ENCODE peak calls at places on chromosomes 4 and X, in four cellular contexts. L is K562, G is cardiac muscle cell, Y is heart right ventricle. T is an unnamed sample. For H3K4me1, the result is how much of the 10 kb centered on the place peaks cover.

GRCh38 chr4:82618321-82618720 is 56.5 kb upstream of the TMEM150C start:
- DNase-seq in Y (no peak), L (no peak), G (peak), T (no peak)

GRCh38 chr4:122884504-122884903 is 37.9 kb downstream of the NUDT6 start:
- DNase-seq in Y (no peak), G (no peak), L (no peak), T (no peak)

GRCh38 chr4:69957209-69957608 is 8.3 kb downstream of the CSN2 start:
- DNase-seq in Y (no peak), L (no peak), G (no peak), T (no peak)

GRCh38 chr4:88599298-88599697 is 7.0 kb downstream of the HERC3 start:
- DNase-seq in G (no peak), Y (no peak), L (no peak), T (no peak)

GRCh38 chrX:72269671-72270251 is 7.3 kb downstream of the RPS4X start:
- DNase-seq in Y (no peak), G (no peak), L (no peak), T (no peak)

GRCh38 chr4:69025191-69025998 is 70.9 kb upstream of the UGT2B7 start:
- DNase-seq in Y (no peak), G (peak), L (no peak), T (no peak)

GRCh38 chrX:103148075-103148474 is 55.1 kb upstream of the NXF3 start:
- DNase-seq in Y (no peak), L (no peak), G (no peak), T (no peak)

GRCh38 chrX:15745179-15745578 is 7.1 kb downstream of the CA5B start:
- DNase-seq in G (no peak), L (no peak), Y (no peak), T (no peak)

GRCh38 chrX:2781698-2782097 is 29.9 kb downstream of the XG start:
- DNase-seq in G (no peak), Y (no peak), L (no peak), T (peak)

GRCh38 chr4:42954925-42955669 is 62.6 kb downstream of the GRXCR1 start:
- DNase-seq in Y (peak), G (no peak), L (no peak), T (no peak)

GRCh38 chr4:3820016-3820805 is 54.0 kb downstream of the ADRA2C start:
- DNase-seq in L (no peak), Y (no peak), G (no peak), T (no peak)

GRCh38 chr4:3823496-3824341 is 57.5 kb downstream of the ADRA2C start:
- DNase-seq in L (no peak), G (no peak), Y (no peak), T (no peak)

GRCh38 chr4:3822230-3822947 is 56.2 kb downstream of the ADRA2C start:
- DNase-seq in Y (no peak), G (no peak), L (no peak), T (no peak)

GRCh38 chr4:3820806-3821579 is 54.8 kb downstream of the ADRA2C start:
- DNase-seq in L (no peak), G (no peak), Y (no peak), T (no peak)

GRCh38 chr4:3821580-3822229 is 55.5 kb downstream of the ADRA2C start:
- DNase-seq in Y (no peak), L (no peak), G (no peak), T (no peak)
- H3K4me1 ChIP-seq in Y (under half), L (under half), G (under half), T (under half)

GRCh38 chrX:48507246-48507645 is 1.5 kb upstream of the PORCN start:
- DNase-seq in Y (no peak), G (no peak), L (no peak), T (no peak)

GRCh38 chrX:48511561-48511960 is 2.8 kb downstream of the PORCN start:
- DNase-seq in G (no peak), Y (no peak), L (peak), T (no peak)

GRCh38 chrX:48508400-48509244 is at the start of gene PORCN:
- DNase-seq in Y (peak), G (peak), L (peak), T (peak)

GRCh38 chrX:48509619-48510018 is 827 bp downstream of the PORCN start:
- DNase-seq in Y (no peak), G (no peak), L (no peak), T (no peak)

DNA sequence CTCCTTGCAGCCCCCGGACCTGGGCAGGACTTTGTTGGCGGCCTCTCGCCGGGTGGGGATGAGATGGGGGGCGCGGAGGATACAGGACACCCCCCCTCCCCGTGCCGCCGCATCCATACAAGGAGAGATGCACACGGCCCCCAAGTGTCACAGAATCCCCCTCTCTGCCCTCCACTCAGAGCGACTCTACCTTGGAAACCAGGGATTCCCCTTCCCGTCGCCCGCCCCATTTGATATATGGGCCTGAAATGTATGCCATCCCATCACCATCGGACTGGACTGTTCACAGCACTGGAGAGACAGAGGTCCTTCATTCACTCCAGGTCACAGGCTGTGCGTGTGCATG is 426 bp downstream of the PORCN start:
- DNase-seq in Y (no peak), L (no peak), G (no peak), T (no peak)
- H3K27ac ChIP-seq in Y (peak), L (no peak), G (no peak), T (peak)

GRCh38 chr4:3462790-3463415 is at the start of gene DOK7:
- DNase-seq in Y (peak), L (no peak), G (peak), T (no peak)
- H3K4me3 ChIP-seq in Y (peak), L (no peak), G (peak), T (no peak)

GRCh38 chr4:158964114-158964727 is 138.7 kb upstream of the RAPGEF2 start:
- DNase-seq in L (no peak), G (no peak), Y (no peak), T (no peak)

GRCh38 chr4:158962396-158962795 is 140.5 kb upstream of the RAPGEF2 start:
- DNase-seq in L (no peak), Y (no peak), G (no peak), T (no peak)

GRCh38 chr4:158965208-158965607 is 137.7 kb upstream of the RAPGEF2 start:
- DNase-seq in G (no peak), L (no peak), Y (no peak), T (no peak)

GRCh38 chr4:158968961-158969360 is 133.9 kb upstream of the RAPGEF2 start:
- DNase-seq in L (no peak), Y (no peak), G (no peak), T (no peak)

DNA sequence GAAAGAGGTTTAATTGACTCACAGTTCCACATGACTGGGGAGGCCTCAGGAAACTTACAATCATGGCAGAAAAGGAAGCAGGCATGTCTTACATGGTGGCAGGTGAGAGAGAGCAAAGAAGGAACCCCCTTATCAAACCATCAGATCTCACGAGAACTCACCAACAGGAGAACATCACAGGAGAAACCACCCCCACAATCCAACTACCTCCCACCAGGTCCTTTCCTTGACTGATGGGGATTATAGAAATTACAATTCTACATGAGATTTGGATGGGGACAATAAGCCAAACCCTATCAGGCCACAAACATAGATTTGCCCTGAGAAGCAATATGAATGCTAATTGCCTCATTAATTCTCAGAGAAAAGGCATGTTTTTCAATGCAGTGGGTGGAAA is 138.2 kb upstream of the RAPGEF2 start:
- DNase-seq in L (no peak), G (no peak), Y (no peak), T (no peak)
- H3K4me1 ChIP-seq in L (under half), G (under half), Y (under half), T (under half)

DNA sequence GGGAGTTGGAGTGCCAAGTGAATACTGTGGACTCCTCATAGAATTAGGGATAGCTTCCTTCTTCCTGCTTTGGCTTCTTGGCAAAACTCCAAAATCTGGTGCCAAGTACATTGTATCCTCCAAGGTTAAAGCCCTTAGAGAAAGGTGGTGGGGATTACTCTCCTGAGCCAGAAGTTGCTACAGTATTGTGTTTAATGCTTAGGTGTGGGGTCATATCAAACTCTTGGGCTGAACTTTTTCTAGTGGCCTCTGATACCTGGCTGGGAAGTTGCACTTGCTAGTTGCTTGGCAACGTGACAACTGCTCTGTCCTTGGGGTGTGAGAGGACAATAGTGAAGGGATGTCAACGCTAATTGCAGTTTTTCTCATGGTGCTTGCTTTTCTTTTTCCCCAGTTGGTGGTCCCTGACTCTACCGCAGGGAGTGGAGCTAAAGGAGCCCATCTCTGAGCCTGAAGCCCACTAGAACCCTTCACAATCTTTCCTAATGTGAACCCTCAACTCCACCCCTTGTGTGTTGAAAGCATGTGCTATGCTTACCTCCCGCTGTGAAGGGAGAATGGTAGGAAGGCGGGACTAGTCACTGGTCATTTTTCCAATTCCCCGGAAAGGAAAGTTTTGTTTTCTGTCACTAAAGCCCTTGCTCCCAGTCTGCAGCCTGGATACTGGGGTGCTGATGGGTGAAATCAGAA is 35.5 kb downstream of the DLG3 start:
- DNase-seq in L (no peak), G (peak), Y (no peak), T (no peak)
- H3K27ac ChIP-seq in L (no peak), G (peak), Y (peak), T (no peak)

GRCh38 chr4:15476396-15476795 is 6.7 kb downstream of the CC2D2A start:
- DNase-seq in G (no peak), Y (no peak), L (no peak), T (no peak)

GRCh38 chr4:15479913-15480185 is 10.2 kb downstream of the CC2D2A start:
- DNase-seq in Y (no peak), L (no peak), G (no peak), T (no peak)

GRCh38 chr4:15479089-15479912 is 9.6 kb downstream of the CC2D2A start:
- DNase-seq in Y (no peak), L (peak), G (peak), T (peak)

GRCh38 chr4:15482346-15482745 is 12.7 kb downstream of the CC2D2A start:
- DNase-seq in G (no peak), L (no peak), Y (no peak), T (no peak)

GRCh38 chr4:15478724-15479088 is 9.0 kb downstream of the CC2D2A start:
- DNase-seq in G (no peak), L (no peak), Y (no peak), T (no peak)
- H3K4me3 ChIP-seq in G (peak), L (no peak), Y (no peak), T (no peak)

DNA sequence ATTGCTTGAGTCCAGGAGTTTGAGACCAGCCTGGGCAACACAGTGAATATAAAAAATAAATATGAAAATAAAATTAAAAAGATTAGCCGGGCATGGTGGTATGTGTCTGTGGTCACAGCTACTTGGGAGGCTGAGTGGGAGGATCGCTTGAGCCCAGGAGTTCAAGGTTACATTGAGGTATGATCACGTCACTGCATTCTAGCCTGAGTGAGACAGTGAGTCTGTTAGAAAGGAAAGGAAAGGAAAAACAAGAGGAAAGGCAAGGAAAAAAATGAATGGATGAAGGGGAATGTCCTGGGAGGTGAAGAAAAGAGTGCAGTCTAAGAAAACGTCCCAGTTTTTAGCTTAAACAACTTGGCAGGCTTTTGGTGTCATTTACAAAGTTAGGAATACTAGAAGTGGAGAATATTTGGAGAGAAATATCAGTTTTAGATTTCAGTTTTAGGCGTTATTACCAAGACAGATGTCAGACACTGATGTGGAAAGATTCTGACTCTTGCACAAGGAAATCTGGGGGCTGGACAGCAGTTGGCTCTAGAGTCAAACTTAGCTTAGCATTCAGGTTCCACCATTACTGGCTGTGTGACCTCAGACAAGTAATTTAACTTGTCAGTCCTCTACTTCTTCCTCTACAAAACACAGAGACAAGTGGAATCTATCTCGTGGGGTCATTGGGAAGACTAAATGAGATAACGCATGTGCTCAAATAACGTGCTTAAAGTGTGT is 139.0 kb downstream of the TSPAN5 start:
- DNase-seq in L (no peak), Y (no peak), G (no peak), T (no peak)
- H3K4me1 ChIP-seq in L (under half), Y (under half), G (half or more), T (under half)

GRCh38 chr4:6939761-6940743 is 30.4 kb downstream of the TBC1D14 start:
- DNase-seq in G (no peak), L (peak), Y (no peak), T (no peak)
- H3K27ac ChIP-seq in G (no peak), L (no peak), Y (no peak), T (peak)

T was measured in CD4-positive, alpha-beta memory T cell.